ENCODE peak calls at places on chromosome 18, in five cellular contexts. One of them, this sample, is unnamed.

GRCh38 chr18:26383454-26384270 is 157.4 kb downstream of the TAF4B start:
- DNase-seq in mammary epithelial cell: peak; percentile 33
- DNase-seq in pancreas: no peak
- DNase-seq in GM12878: peak; percentile 15
- DNase-seq in body of pancreas: no peak
- DNase-seq in this sample: no peak

GRCh38 chr18:50820901-50821520 is 1.2 kb upstream of the MRO start:
- DNase-seq in body of pancreas: no peak
- DNase-seq in GM12878: no peak
- DNase-seq in mammary epithelial cell: no peak
- DNase-seq in pancreas: no peak
- DNase-seq in this sample: no peak

GRCh38 chr18:61502472-61502871 is 169.2 kb downstream of the CDH20 start:
- DNase-seq in body of pancreas: peak; percentile 21
- DNase-seq in pancreas: peak; percentile 39
- DNase-seq in mammary epithelial cell: peak; percentile 32
- DNase-seq in GM12878: peak; percentile 5
- DNase-seq in this sample: no peak

GRCh38 chr18:64318547-64318946 is 169.7 kb upstream of the LINC00305 start:
- DNase-seq in mammary epithelial cell: no peak
- DNase-seq in pancreas: no peak
- DNase-seq in GM12878: no peak
- DNase-seq in body of pancreas: no peak
- DNase-seq in this sample: no peak

GRCh38 chr18:77071711-77072292 is 60.8 kb downstream of the MBP start:
- DNase-seq in mammary epithelial cell: no peak
- DNase-seq in body of pancreas: peak; percentile 70
- DNase-seq in pancreas: peak; percentile 51
- DNase-seq in GM12878: no peak
- DNase-seq in this sample: no peak

GRCh38 chr18:63994783-63995399 is 25.0 kb downstream of the SERPINB8 start:
- DNase-seq in pancreas: peak; percentile 49
- DNase-seq in body of pancreas: peak; percentile 45
- DNase-seq in mammary epithelial cell: peak; percentile 50
- DNase-seq in GM12878: no peak
- DNase-seq in this sample: no peak

GRCh38 chr18:5452943-5453342 is 90.9 kb downstream of the EPB41L3 start:
- DNase-seq in GM12878: no peak
- DNase-seq in mammary epithelial cell: no peak
- DNase-seq in pancreas: no peak
- DNase-seq in body of pancreas: no peak
- DNase-seq in this sample: no peak

GRCh38 chr18:24271381-24272331 is 126.0 kb downstream of the OSBPL1A start:
- DNase-seq in mammary epithelial cell: peak; percentile 83
- DNase-seq in GM12878: no peak
- DNase-seq in body of pancreas: peak; percentile 77
- DNase-seq in pancreas: peak; percentile 80
- DNase-seq in this sample: peak; percentile 81

GRCh38 chr18:46431522-46432171 is 225.4 kb downstream of the LOXHD1 start:
- DNase-seq in mammary epithelial cell: no peak
- DNase-seq in body of pancreas: no peak
- DNase-seq in GM12878: no peak
- DNase-seq in pancreas: no peak
- DNase-seq in this sample: no peak

GRCh38 chr18:78768655-78769501 is 210.7 kb upstream of the SALL3 start:
- DNase-seq in GM12878: no peak
- DNase-seq in body of pancreas: no peak
- DNase-seq in pancreas: no peak
- DNase-seq in mammary epithelial cell: no peak
- DNase-seq in this sample: no peak

GRCh38 chr18:23143871-23144270 is 8.6 kb downstream of the CABLES1 start:
- DNase-seq in body of pancreas: no peak
- DNase-seq in mammary epithelial cell: no peak
- DNase-seq in GM12878: no peak
- DNase-seq in pancreas: no peak
- DNase-seq in this sample: no peak

GRCh38 chr18:34947711-34948125 is 93.5 kb upstream of the MAPRE2 start:
- DNase-seq in mammary epithelial cell: peak; percentile 11
- DNase-seq in body of pancreas: no peak
- DNase-seq in GM12878: no peak
- DNase-seq in pancreas: no peak
- DNase-seq in this sample: no peak

GRCh38 chr18:34943587-34943986 is 97.6 kb upstream of the MAPRE2 start:
- DNase-seq in pancreas: no peak
- DNase-seq in mammary epithelial cell: no peak
- DNase-seq in GM12878: no peak
- DNase-seq in body of pancreas: no peak
- DNase-seq in this sample: no peak

GRCh38 chr18:34938102-34938501 is 103.1 kb upstream of the MAPRE2 start:
- DNase-seq in mammary epithelial cell: no peak
- DNase-seq in GM12878: no peak
- DNase-seq in pancreas: no peak
- DNase-seq in body of pancreas: no peak
- DNase-seq in this sample: no peak

GRCh38 chr18:34942276-34942675 is 98.9 kb upstream of the MAPRE2 start:
- DNase-seq in body of pancreas: no peak
- DNase-seq in pancreas: no peak
- DNase-seq in GM12878: no peak
- DNase-seq in mammary epithelial cell: no peak
- DNase-seq in this sample: no peak

GRCh38 chr18:34942975-34943374 is 98.2 kb upstream of the MAPRE2 start:
- DNase-seq in body of pancreas: no peak
- DNase-seq in GM12878: no peak
- DNase-seq in mammary epithelial cell: no peak
- DNase-seq in pancreas: no peak
- DNase-seq in this sample: no peak
- TF ChIP-seq CTCF in body of pancreas: peak; percentile 29
- TF ChIP-seq CTCF in GM12878: no peak
- TF ChIP-seq CTCF in mammary epithelial cell: no peak
- TF ChIP-seq CTCF in pancreas: no peak
- TF ChIP-seq CTCF in this sample: no peak

DNA sequence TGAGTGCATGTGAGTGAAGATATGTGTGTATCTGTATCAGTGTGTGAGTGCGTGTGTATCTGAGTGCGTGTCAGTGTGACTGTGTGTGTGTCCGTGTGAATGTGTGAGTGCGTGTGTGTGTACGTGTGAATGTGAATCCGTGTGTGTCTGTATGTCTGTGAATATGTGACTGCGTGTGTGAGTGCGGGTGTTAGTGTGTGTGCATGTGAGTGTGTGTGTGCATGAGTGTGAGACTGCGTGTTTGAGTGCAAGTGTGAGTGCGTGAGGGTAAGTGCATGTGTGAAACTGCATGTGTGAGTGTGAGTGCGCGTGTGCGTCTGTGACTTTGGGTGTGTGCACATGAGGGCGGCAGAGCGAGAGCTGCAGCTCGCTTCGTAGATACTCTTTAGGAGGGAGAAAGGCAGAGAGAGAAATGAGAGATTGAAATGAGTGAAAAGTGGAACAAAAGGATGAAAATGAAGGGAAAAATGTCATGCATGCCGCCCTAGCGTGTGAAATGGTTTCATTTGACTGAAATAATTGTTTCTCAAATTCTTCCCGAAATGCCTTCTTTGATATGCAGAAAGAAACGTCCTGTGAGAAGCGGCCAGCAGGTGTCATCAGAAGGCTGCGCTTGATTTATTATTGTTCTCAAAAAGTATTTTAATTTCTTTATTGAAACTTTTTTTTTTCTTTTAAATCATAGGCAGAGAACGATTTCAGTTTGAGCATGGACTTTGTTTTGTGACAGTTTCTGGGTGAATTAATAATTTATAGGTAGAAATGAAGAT is 25.6 kb downstream of the ZNF407 start:
- DNase-seq in mammary epithelial cell: no peak
- DNase-seq in body of pancreas: no peak
- DNase-seq in pancreas: no peak
- DNase-seq in GM12878: no peak
- DNase-seq in this sample: no peak
- TF ChIP-seq CTCF in mammary epithelial cell: peak; percentile 33
- TF ChIP-seq CTCF in body of pancreas: peak; percentile 38
- TF ChIP-seq CTCF in pancreas: no peak
- TF ChIP-seq CTCF in GM12878: peak; percentile 2
- TF ChIP-seq CTCF in this sample: no peak

DNA sequence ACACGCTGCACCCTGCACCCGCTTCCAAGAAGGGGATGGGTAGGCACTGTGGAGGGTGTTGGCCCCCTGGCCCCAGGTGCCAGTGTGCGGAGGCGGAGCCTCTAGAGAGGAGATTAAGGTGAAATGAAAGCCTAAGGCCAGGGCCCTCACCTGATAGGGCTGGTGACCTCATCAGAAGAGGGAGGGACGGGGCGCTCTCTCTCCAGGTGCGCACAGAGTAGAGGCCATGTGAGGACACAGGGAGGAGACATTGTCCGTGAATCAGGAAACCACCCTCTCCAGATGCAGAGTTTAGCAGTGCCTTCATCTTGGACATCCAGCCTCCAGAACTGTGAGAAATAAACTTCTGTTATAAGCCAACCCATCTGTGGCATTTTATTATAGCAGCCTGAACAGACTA is 62.3 kb downstream of the PSMG2 start:
- DNase-seq in mammary epithelial cell: no peak
- DNase-seq in GM12878: no peak
- DNase-seq in body of pancreas: no peak
- DNase-seq in pancreas: no peak
- DNase-seq in this sample: no peak
- TF ChIP-seq CTCF in mammary epithelial cell: no peak
- TF ChIP-seq CTCF in GM12878: no peak
- TF ChIP-seq CTCF in body of pancreas: no peak
- TF ChIP-seq CTCF in pancreas: no peak
- TF ChIP-seq CTCF in this sample: no peak

GRCh38 chr18:45355944-45356520 is 259.2 kb upstream of the SLC14A2 start:
- DNase-seq in GM12878: no peak
- DNase-seq in mammary epithelial cell: no peak
- DNase-seq in pancreas: no peak
- DNase-seq in body of pancreas: no peak
- DNase-seq in this sample: no peak
- TF ChIP-seq CTCF in GM12878: no peak
- TF ChIP-seq CTCF in mammary epithelial cell: no peak
- TF ChIP-seq CTCF in pancreas: no peak
- TF ChIP-seq CTCF in body of pancreas: no peak
- TF ChIP-seq CTCF in this sample: no peak

GRCh38 chr18:623760-624620 is 27.2 kb downstream of the CLUL1 start:
- DNase-seq in pancreas: peak; percentile 73
- DNase-seq in mammary epithelial cell: peak; percentile 34
- DNase-seq in GM12878: no peak
- DNase-seq in body of pancreas: peak; percentile 76
- DNase-seq in this sample: peak; percentile 77
- TF ChIP-seq CTCF in pancreas: peak; percentile 66
- TF ChIP-seq CTCF in mammary epithelial cell: peak; percentile 56
- TF ChIP-seq CTCF in GM12878: peak; percentile 73
- TF ChIP-seq CTCF in body of pancreas: peak; percentile 60
- TF ChIP-seq CTCF in this sample: no peak

DNA sequence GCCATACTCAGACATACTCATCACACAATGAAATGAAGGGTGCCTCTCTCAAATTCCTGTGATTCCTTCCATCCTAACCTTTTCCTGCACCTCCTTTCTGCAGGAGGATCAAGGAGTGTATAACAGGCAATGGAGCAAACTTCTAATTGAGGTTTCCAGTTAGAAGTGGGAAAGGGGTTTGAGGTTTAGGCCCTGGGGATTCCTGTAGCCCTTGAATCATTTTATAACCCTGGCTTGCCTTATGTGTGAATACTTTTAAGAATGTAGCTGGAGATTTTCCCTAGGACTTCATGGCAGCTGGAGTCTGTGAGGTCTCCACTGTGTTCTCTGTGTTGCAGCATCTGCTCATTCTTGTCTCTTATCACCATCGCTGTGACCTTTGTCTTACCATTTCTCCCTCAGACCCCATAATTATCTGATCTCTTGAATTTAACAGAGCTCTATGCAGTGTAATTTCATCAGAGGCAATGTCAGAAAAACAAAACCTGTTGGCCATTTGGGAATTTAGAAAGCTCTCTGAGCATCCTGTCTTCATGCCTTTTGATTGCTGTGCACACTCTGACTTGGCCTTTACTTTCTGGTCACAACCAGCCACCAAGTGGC is 370.1 kb upstream of the SLC14A2 start:
- DNase-seq in GM12878: no peak
- DNase-seq in body of pancreas: no peak
- DNase-seq in pancreas: no peak
- DNase-seq in mammary epithelial cell: no peak
- DNase-seq in this sample: no peak
- TF ChIP-seq CTCF in GM12878: no peak
- TF ChIP-seq CTCF in body of pancreas: no peak
- TF ChIP-seq CTCF in pancreas: no peak
- TF ChIP-seq CTCF in mammary epithelial cell: no peak
- TF ChIP-seq CTCF in this sample: no peak

GRCh38 chr18:33022370-33022769 is 249.5 kb upstream of the KLHL14 start:
- DNase-seq in mammary epithelial cell: no peak
- DNase-seq in GM12878: no peak
- DNase-seq in pancreas: no peak
- DNase-seq in body of pancreas: no peak
- DNase-seq in this sample: no peak
- TF ChIP-seq CTCF in mammary epithelial cell: no peak
- TF ChIP-seq CTCF in GM12878: no peak
- TF ChIP-seq CTCF in pancreas: no peak
- TF ChIP-seq CTCF in body of pancreas: no peak
- TF ChIP-seq CTCF in this sample: no peak

GRCh38 chr18:58192519-58192918 is 148.5 kb downstream of the NEDD4L start:
- DNase-seq in mammary epithelial cell: no peak
- DNase-seq in GM12878: no peak
- DNase-seq in pancreas: no peak
- DNase-seq in body of pancreas: no peak
- DNase-seq in this sample: no peak

GRCh38 chr18:58195278-58195721 is 151.3 kb downstream of the NEDD4L start:
- DNase-seq in pancreas: peak; percentile 52
- DNase-seq in mammary epithelial cell: peak; percentile 73
- DNase-seq in GM12878: no peak
- DNase-seq in body of pancreas: peak; percentile 72
- DNase-seq in this sample: no peak

GRCh38 chr18:58190842-58191530 is 147.0 kb downstream of the NEDD4L start:
- DNase-seq in pancreas: no peak
- DNase-seq in mammary epithelial cell: no peak
- DNase-seq in body of pancreas: no peak
- DNase-seq in GM12878: no peak
- DNase-seq in this sample: no peak

GRCh38 chr18:58196164-58196563 is 152.1 kb downstream of the NEDD4L start:
- DNase-seq in mammary epithelial cell: peak; percentile 47
- DNase-seq in body of pancreas: no peak
- DNase-seq in pancreas: no peak
- DNase-seq in GM12878: no peak
- DNase-seq in this sample: no peak

DNA sequence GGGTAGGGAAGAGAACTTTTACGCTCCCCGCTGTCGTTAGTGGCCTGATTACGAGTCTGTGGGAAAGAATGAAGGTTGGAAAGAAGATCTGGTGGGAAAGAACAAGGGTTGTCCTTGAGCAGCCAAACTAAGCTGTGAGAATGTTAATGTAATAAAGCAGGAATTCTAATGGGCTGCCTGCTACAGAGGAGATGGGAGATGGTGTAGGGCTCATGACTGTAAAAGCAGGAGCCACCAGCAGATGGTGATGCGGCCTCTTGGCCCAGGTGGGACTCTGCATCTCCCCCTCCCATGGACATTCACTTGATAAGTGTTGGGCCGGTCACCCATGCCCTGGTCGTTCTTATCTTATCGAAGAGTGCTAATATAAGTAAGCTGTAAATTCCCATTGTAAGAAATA is 150.0 kb downstream of the NEDD4L start:
- DNase-seq in pancreas: peak; percentile 39
- DNase-seq in mammary epithelial cell: no peak
- DNase-seq in GM12878: no peak
- DNase-seq in body of pancreas: peak; percentile 51
- DNase-seq in this sample: no peak
- TF ChIP-seq CTCF in pancreas: peak; percentile 14
- TF ChIP-seq CTCF in mammary epithelial cell: no peak
- TF ChIP-seq CTCF in GM12878: peak; percentile 29
- TF ChIP-seq CTCF in body of pancreas: peak; percentile 54
- TF ChIP-seq CTCF in this sample: no peak

This sample was measured in suprapubic skin.